ENCODE peak calls at places on chromosomes 12 and 14, in four cellular contexts. C is epithelial cell of esophagus, G is mesenchymal stem cell, X is suprapubic skin. H is an unnamed sample.

GRCh38 chr12:6330192-6330591 is 11.7 kb downstream of the TNFRSF1A start:
- DNase-seq in G (no peak), X (no peak), C (no peak), H (peak)

GRCh38 chr12:50062733-50063452 is 5.5 kb downstream of the ASIC1 start:
- DNase-seq in G (no peak), X (no peak), C (no peak), H (no peak)

GRCh38 chr14:35342160-35343010 is 50.2 kb downstream of the PSMA6 start:
- DNase-seq in G (no peak), X (no peak), C (no peak), H (peak)

GRCh38 chr12:95204141-95204866 is 13.0 kb downstream of the FGD6 start:
- DNase-seq in X (no peak), C (peak), G (peak), H (no peak)

GRCh38 chr12:11651785-11652184 is 2.3 kb downstream of the ETV6 start:
- DNase-seq in C (no peak), G (no peak), X (no peak), H (no peak)

GRCh38 chr14:88856786-88857366 is 32.4 kb downstream of the TTC8 start:
- DNase-seq in X (no peak), C (no peak), G (peak), H (no peak)

GRCh38 chr12:103462675-103463074 is 33.1 kb downstream of the C12orf42 start:
- DNase-seq in G (no peak), C (no peak), X (no peak), H (no peak)

GRCh38 chr12:100868487-100868886 is 73.9 kb downstream of the ANO4 start:
- DNase-seq in C (peak), X (no peak), G (peak), H (no peak)

GRCh38 chr12:67220065-67220464 is 49.1 kb upstream of the CAND1 start:
- DNase-seq in G (no peak), C (peak), X (no peak), H (no peak)

GRCh38 chr14:51490205-51490604 is 161.5 kb upstream of the FRMD6 start:
- DNase-seq in X (no peak), C (peak), G (peak), H (no peak)
- H3K4me3 ChIP-seq in X (peak), C (peak), G (no peak), H (no peak)

GRCh38 chr12:114174326-114174725 is 208.2 kb upstream of the RBM19 start:
- DNase-seq in X (no peak), C (no peak), G (no peak), H (no peak)
- H3K4me3 ChIP-seq in X (no peak), C (no peak), G (no peak), H (no peak)

GRCh38 chr12:24615967-24616411 is 332.9 kb downstream of the BCAT1 start:
- DNase-seq in C (peak), X (no peak), G (peak), H (no peak)

GRCh38 chr12:24617471-24617870 is 331.4 kb downstream of the BCAT1 start:
- DNase-seq in C (peak), G (peak), X (no peak), H (no peak)
- H3K4me3 ChIP-seq in C (no peak), G (no peak), X (no peak), H (no peak)

DNA sequence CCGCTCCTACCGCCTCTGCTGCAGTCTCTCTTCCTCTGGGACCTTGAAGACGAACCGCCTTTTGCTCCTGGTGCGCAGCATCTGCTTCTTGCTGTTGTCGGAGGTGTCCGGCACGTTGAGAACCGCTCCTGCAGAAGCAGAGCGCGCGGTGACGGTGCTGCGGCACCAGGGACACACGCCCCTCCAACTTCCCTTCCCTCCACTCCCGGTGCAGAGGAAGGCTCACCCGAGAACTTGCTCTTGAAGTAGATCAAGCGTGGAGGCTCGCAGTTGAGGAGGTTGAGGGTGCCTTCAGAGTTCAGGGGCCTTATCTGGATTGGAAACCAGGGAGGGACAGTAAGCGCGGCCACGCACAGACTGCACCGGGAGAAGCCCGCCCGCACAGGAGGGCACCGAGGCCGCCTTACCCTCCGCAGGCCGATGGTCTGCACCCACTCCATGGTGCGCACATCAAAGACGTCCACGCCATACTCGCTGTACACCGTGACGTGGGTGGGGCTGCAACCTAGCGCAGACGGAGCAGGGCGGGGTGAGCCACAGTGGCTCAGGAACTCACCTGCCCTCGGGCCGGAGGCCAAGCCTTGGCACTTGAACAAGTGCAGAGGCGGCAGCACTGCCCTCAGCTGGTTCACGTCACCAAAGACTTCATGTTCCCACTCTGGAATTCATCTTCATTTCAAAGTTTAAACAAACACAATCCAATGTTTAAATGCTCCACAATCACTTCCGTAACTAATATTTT is 17.5 kb downstream of the AMN start:
- DNase-seq in C (no peak), G (no peak), X (no peak), H (no peak)
- H3K4me3 ChIP-seq in C (no peak), G (no peak), X (no peak), H (no peak)

DNA sequence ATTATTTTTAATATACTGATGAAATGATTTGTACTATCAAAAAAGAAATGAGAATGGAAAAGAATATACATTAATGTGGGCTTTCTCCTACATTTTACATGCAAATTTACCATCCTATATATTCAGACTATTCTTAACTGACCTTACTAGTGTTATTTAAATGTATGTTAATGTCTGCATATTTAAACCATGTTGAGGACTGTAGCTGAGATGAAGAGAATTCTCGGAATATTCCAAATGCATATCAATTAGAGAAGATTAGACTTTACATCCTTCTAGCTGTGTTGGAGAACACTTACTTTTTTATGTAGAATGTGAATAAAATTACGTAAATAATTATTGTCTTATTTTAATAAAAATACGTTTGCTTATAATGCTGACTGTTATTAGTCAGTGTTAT is 990.1 kb upstream of the LRFN5 start:
- DNase-seq in C (no peak), G (no peak), X (no peak), H (no peak)
- H3K4me3 ChIP-seq in C (no peak), G (no peak), X (no peak), H (no peak)

DNA sequence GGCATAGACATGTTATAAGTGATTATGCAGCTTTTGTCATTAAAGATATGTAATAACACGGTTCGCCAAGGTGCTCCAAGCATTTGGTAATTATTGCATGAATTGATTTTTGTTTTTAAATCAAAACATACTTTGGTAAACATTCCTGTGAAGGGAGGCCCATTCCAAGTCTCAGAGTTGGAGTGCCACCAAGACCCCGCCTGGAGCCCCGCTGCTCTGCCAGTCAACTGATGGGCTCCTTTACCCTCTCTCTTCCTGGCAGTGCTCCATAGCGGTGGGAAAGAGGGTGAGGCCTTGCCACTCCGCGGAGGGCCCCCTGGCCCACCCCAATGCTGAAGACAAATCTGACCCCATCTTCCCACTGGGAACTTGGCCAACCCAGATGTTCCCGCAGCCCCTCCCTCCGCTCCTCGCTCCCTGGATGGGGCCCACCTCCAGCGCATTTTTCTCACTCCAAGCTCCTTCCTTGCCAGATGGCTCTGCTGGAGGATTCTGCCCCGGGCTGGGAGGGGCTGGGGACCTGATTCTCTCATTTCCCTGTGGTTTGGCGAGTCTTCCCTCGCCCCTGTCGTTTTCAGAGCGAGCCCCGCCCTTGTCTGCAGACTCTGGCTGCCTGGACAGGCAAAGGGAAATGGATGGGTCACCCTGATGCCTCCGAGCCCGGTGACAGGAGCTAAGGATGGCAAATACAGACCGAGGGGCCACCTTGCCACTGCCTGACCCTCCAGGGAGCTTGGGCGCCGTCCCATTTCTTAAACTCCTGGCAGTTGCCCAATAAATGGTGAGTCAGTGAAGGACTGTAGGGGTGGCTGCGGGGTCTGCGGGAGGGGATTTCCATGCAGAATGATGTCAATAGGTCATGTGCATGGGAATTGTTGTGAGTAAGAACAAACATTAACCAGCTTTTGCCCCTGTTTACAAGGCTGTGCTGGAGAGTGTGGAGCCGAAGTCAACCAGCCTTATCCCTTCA is 9.2 kb upstream of the PAPLN start:
- DNase-seq in G (peak), X (no peak), C (peak), H (peak)
- H3K4me3 ChIP-seq in G (no peak), X (no peak), C (no peak), H (no peak)

GRCh38 chr12:63276537-63277365 is 125.8 kb upstream of the AVPR1A start:
- DNase-seq in G (peak), X (no peak), C (peak), H (no peak)
- H3K4me3 ChIP-seq in G (no peak), X (no peak), C (no peak), H (no peak)

GRCh38 chr12:91182664-91183455 is at the start of gene DCN:
- DNase-seq in G (no peak), C (no peak), X (no peak), H (no peak)

GRCh38 chr12:91180577-91180976 is 2.0 kb downstream of the DCN start:
- DNase-seq in X (no peak), G (no peak), C (no peak), H (no peak)

GRCh38 chr12:91180162-91180561 is 2.5 kb downstream of the DCN start:
- DNase-seq in G (no peak), C (no peak), X (no peak), H (no peak)

GRCh38 chr12:91179315-91179714 is 3.3 kb downstream of the DCN start:
- DNase-seq in X (no peak), C (peak), G (no peak), H (no peak)

GRCh38 chr12:91181053-91181452 is 1.6 kb downstream of the DCN start:
- DNase-seq in C (no peak), X (no peak), G (peak), H (no peak)
- H3K4me3 ChIP-seq in C (no peak), X (peak), G (no peak), H (peak)

H was measured in right cardiac atrium.